ENCODE peak calls at places on chromosomes 4 and X, in eight cellular contexts. U is psoas muscle; R is HCT116; P is aorta; H is transverse colon; O is stomach; K is MM.1S; I is CD8-positive, alpha-beta T cell. T is an unnamed sample.
A peak's percentile ranks its signal among the peaks of the same experiment; 100 is the strongest.

GRCh38 chr4:2646386-2647149 is 109.6 kb downstream of the TNIP2 start:
- DNase-seq in U (no peak), R (no peak), P (peak; percentile 43), H (no peak), O (no peak), K (no peak), I (no peak), T (no peak)

GRCh38 chrX:4787971-4788370 is 1074.5 kb upstream of the PRKX start:
- DNase-seq in U (no peak), R (no peak), P (no peak), H (no peak), O (no peak), K (peak; percentile 34), I (no peak), T (no peak)

GRCh38 chrX:2703991-2704369 is 12.9 kb downstream of the CD99 start:
- DNase-seq in U (peak; percentile 40), R (no peak), P (no peak), H (peak; percentile 55), O (no peak), K (no peak), I (no peak), T (no peak)

GRCh38 chrX:1767026-1767425 is 152.2 kb downstream of the ASMT start:
- DNase-seq in U (no peak), R (no peak), P (no peak), H (no peak), O (no peak), K (no peak), I (no peak), T (no peak)

GRCh38 chrX:152907084-152907651 is 9.3 kb downstream of the ZNF185 start:
- DNase-seq in U (no peak), R (no peak), P (no peak), H (no peak), O (no peak), K (no peak), I (no peak), T (no peak)

GRCh38 chr4:42149004-42149403 is 3.5 kb downstream of the BEND4 start:
- DNase-seq in U (no peak), R (no peak), P (no peak), H (no peak), O (no peak), K (no peak), I (no peak), T (no peak)

GRCh38 chr4:145058256-145058655 is 39.7 kb downstream of the ANAPC10 start:
- DNase-seq in U (no peak), R (no peak), P (no peak), H (no peak), O (no peak), K (no peak), I (no peak), T (no peak)

GRCh38 chrX:39777623-39778025 is 320.1 kb downstream of the BCOR start:
- DNase-seq in U (no peak), R (no peak), P (no peak), H (no peak), O (no peak), K (peak; percentile 50), I (no peak), T (no peak)

GRCh38 chr4:11507920-11508319 is 79.2 kb upstream of the HS3ST1 start:
- DNase-seq in U (no peak), R (no peak), P (no peak), H (no peak), O (peak; percentile 68), K (no peak), I (no peak), T (no peak)

GRCh38 chr4:124304936-124305335 is 407.6 kb downstream of the ANKRD50 start:
- DNase-seq in U (no peak), R (no peak), P (no peak), H (no peak), O (no peak), K (no peak), I (no peak), T (no peak)

GRCh38 chr4:86233681-86234080 is 126.2 kb downstream of the MAPK10 start:
- DNase-seq in U (no peak), R (no peak), P (no peak), H (no peak), O (no peak), K (no peak), I (no peak), T (no peak)

GRCh38 chr4:38782452-38783108 is at the start of gene TLR10:
- DNase-seq in U (no peak), R (peak; percentile 34), P (no peak), H (peak; percentile 46), O (peak; percentile 36), K (peak; percentile 71), I (peak; percentile 37), T (peak; percentile 26)

GRCh38 chr4:121316091-121316490 is 64.7 kb downstream of the QRFPR start:
- DNase-seq in U (no peak), R (no peak), P (no peak), H (no peak), O (no peak), K (no peak), I (no peak), T (no peak)

GRCh38 chrX:81241753-81242152 is 39.9 kb downstream of the SH3BGRL start:
- DNase-seq in U (no peak), R (no peak), P (no peak), H (no peak), O (no peak), K (no peak), I (no peak), T (no peak)

GRCh38 chrX:81240701-81241100 is 38.8 kb downstream of the SH3BGRL start:
- DNase-seq in U (no peak), R (no peak), P (no peak), H (no peak), O (no peak), K (no peak), I (no peak), T (no peak)

GRCh38 chrX:81237516-81237915 is 35.6 kb downstream of the SH3BGRL start:
- DNase-seq in U (no peak), R (no peak), P (no peak), H (no peak), O (no peak), K (no peak), I (no peak), T (no peak)

GRCh38 chrX:81232218-81232617 is 30.3 kb downstream of the SH3BGRL start:
- DNase-seq in U (no peak), R (no peak), P (no peak), H (no peak), O (no peak), K (no peak), I (no peak), T (no peak)

DNA sequence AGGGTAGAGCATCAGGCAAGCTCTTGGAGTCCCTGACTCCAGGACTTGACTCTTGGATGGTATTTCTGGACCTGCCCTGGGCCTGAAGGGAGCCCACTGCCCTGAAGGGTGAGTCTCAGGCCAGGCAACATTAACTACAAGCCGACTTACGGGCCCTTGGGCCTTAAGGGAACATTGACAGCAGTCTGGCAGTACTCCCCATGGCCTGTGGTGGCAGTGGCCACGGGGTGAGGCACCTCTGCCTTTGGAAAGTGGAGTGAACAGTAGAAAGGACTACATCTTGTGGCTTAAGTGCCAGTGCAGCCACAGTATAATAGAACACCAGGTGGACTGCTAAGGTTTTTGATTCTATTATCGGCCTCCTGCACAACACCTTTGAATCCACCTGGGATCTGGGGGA is 36.3 kb downstream of the SH3BGRL start:
- DNase-seq in U (no peak), R (no peak), P (no peak), H (no peak), O (no peak), K (no peak), I (no peak), T (no peak)
- H3K9me3 ChIP-seq in U (no peaks in the 10 kb centered on the region), R (no peaks in the 10 kb centered on the region), P (no peaks in the 10 kb centered on the region), H (no peaks in the 10 kb centered on the region), O (no peaks in the 10 kb centered on the region), K (no peaks in the 10 kb centered on the region), I (no peaks in the 10 kb centered on the region), T (no peaks in the 10 kb centered on the region)

DNA sequence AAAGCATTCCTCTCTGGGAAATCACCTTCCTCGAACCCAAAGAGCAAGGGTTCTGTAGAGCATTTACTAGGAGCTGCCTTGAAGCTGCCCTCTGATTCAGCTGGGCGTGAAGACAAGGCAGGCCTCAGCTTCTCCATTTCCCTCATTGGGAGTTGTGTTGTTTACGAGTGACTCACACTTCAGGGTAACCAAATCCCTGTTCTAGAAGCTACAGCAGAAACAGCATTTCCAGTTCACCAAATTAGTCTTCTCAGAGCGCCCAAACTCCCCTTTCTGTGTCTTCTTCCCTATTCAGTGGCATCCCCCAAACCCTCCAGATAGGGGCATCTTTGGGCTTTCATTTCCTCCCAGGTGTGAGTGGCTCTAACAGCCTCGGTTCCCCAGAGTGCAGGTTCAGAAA is 858 bp upstream of the XPNPEP2 start:
- DNase-seq in U (no peak), R (no peak), P (no peak), H (no peak), O (no peak), K (no peak), I (no peak), T (no peak)
- H3K27ac ChIP-seq in U (no peak overlapping the region), R (no peak overlapping the region), P (no peak overlapping the region), H (peak overlapping the region; percentile 3), O (no peak overlapping the region), K (no peak overlapping the region), I (no peak overlapping the region), T (no peak overlapping the region)

GRCh38 chr4:123299212-123299651 is 97.4 kb upstream of the SPRY1 start:
- DNase-seq in U (no peak), R (no peak), P (no peak), H (no peak), O (no peak), K (no peak), I (no peak), T (no peak)

GRCh38 chr4:123300222-123300621 is 96.4 kb upstream of the SPRY1 start:
- DNase-seq in U (no peak), R (no peak), P (no peak), H (no peak), O (no peak), K (no peak), I (no peak), T (no peak)

GRCh38 chr4:123304151-123305021 is 92.2 kb upstream of the SPRY1 start:
- DNase-seq in U (peak; percentile 26), R (no peak), P (no peak), H (no peak), O (no peak), K (no peak), I (peak; percentile 26), T (no peak)

GRCh38 chr4:123300625-123301024 is 96.0 kb upstream of the SPRY1 start:
- DNase-seq in U (no peak), R (no peak), P (no peak), H (no peak), O (no peak), K (no peak), I (no peak), T (no peak)

DNA sequence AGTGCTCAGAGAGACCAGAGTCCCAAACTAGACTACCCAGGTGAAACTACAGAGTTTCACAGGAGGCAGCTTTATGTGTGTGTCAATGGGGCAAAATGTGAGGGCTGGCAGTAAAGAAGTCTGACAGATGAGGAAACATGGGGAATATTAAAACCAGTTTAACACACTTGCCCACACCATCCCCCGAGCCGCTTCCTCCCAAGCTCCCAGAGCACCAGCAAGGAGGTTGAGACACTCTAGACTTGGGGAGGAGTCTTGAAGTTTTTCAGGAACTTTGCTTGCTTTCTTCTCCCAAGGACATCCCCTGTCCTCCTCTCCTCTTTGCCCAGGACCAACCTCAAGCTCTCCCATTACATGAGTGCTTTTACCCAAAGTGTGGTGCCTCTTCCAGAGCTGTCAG is 94.7 kb upstream of the SPRY1 start:
- DNase-seq in U (no peak), R (no peak), P (no peak), H (no peak), O (no peak), K (no peak), I (no peak), T (no peak)
- H3K4me1 ChIP-seq in U (no peaks in the 10 kb centered on the region), R (no peaks in the 10 kb centered on the region), P (peaks cover 4% of the 10 kb centered on the region), H (no peaks in the 10 kb centered on the region), O (no peaks in the 10 kb centered on the region), K (no peaks in the 10 kb centered on the region), I (no peaks in the 10 kb centered on the region), T (no peaks in the 10 kb centered on the region)

GRCh38 chrX:136209751-136210150 is 41.4 kb downstream of the MAP7D3 start:
- DNase-seq in U (no peak), R (no peak), P (no peak), H (no peak), O (no peak), K (no peak), I (no peak), T (no peak)
- H3K9me3 ChIP-seq in U (no peaks in the 10 kb centered on the region), R (no peaks in the 10 kb centered on the region), P (no peaks in the 10 kb centered on the region), H (no peaks in the 10 kb centered on the region), O (no peaks in the 10 kb centered on the region), K (no peaks in the 10 kb centered on the region), I (no peaks in the 10 kb centered on the region), T (no peaks in the 10 kb centered on the region)